ENCODE peak calls at places on chromosomes 7 and 10, in seven cellular contexts. One of them, this sample, is unnamed.
A peak's percentile ranks its signal among the peaks of the same experiment; 100 is the strongest.

GRCh38 chr10:114575417-114576131 is 82.5 kb downstream of the ABLIM1 start:
- DNase-seq in islet precursor cell: no peak
- DNase-seq in NK-92 treated with Interleukin-12 subunit alpha and Interleukin-12 subunit beta, amount 100 ng/mL, for 24 hours: no peak
- DNase-seq in left ventricle myocardium inferior: no peak
- DNase-seq in stimulated activated CD4-positive, alpha-beta T cell treated with anti-CD3 and anti-CD28 coated beads, Interleukin-1b, Interleukin-23, amount 100 ng/mL, for 48 hours: no peak
- DNase-seq in GM23248: peak; percentile 22
- DNase-seq in nephron progenitor cell: no peak
- DNase-seq in this sample: no peak

GRCh38 chr7:123864012-123864411 is 19.0 kb downstream of the HYAL4 start:
- DNase-seq in islet precursor cell: no peak
- DNase-seq in NK-92 treated with Interleukin-12 subunit alpha and Interleukin-12 subunit beta, amount 100 ng/mL, for 24 hours: no peak
- DNase-seq in left ventricle myocardium inferior: no peak
- DNase-seq in stimulated activated CD4-positive, alpha-beta T cell treated with anti-CD3 and anti-CD28 coated beads, Interleukin-1b, Interleukin-23, amount 100 ng/mL, for 48 hours: no peak
- DNase-seq in GM23248: no peak
- DNase-seq in nephron progenitor cell: no peak
- DNase-seq in this sample: no peak

GRCh38 chr7:7265676-7266075 is 83.3 kb downstream of the C1GALT1 start:
- DNase-seq in islet precursor cell: no peak
- DNase-seq in NK-92 treated with Interleukin-12 subunit alpha and Interleukin-12 subunit beta, amount 100 ng/mL, for 24 hours: no peak
- DNase-seq in left ventricle myocardium inferior: no peak
- DNase-seq in stimulated activated CD4-positive, alpha-beta T cell treated with anti-CD3 and anti-CD28 coated beads, Interleukin-1b, Interleukin-23, amount 100 ng/mL, for 48 hours: no peak
- DNase-seq in GM23248: no peak
- DNase-seq in nephron progenitor cell: no peak
- DNase-seq in this sample: no peak

GRCh38 chr10:107611101-107611500 is 446.6 kb upstream of the SORCS1 start:
- DNase-seq in islet precursor cell: no peak
- DNase-seq in NK-92 treated with Interleukin-12 subunit alpha and Interleukin-12 subunit beta, amount 100 ng/mL, for 24 hours: no peak
- DNase-seq in left ventricle myocardium inferior: no peak
- DNase-seq in stimulated activated CD4-positive, alpha-beta T cell treated with anti-CD3 and anti-CD28 coated beads, Interleukin-1b, Interleukin-23, amount 100 ng/mL, for 48 hours: no peak
- DNase-seq in GM23248: peak; percentile 10
- DNase-seq in nephron progenitor cell: no peak
- DNase-seq in this sample: no peak

GRCh38 chr10:105062881-105063280 is 421.8 kb downstream of the SORCS3 start:
- DNase-seq in islet precursor cell: no peak
- DNase-seq in NK-92 treated with Interleukin-12 subunit alpha and Interleukin-12 subunit beta, amount 100 ng/mL, for 24 hours: no peak
- DNase-seq in left ventricle myocardium inferior: no peak
- DNase-seq in stimulated activated CD4-positive, alpha-beta T cell treated with anti-CD3 and anti-CD28 coated beads, Interleukin-1b, Interleukin-23, amount 100 ng/mL, for 48 hours: no peak
- DNase-seq in GM23248: no peak
- DNase-seq in nephron progenitor cell: no peak
- DNase-seq in this sample: no peak

GRCh38 chr10:43978936-43979335 is 330.3 kb upstream of the ZNF32 start:
- DNase-seq in islet precursor cell: peak; percentile 10
- DNase-seq in NK-92 treated with Interleukin-12 subunit alpha and Interleukin-12 subunit beta, amount 100 ng/mL, for 24 hours: no peak
- DNase-seq in left ventricle myocardium inferior: no peak
- DNase-seq in stimulated activated CD4-positive, alpha-beta T cell treated with anti-CD3 and anti-CD28 coated beads, Interleukin-1b, Interleukin-23, amount 100 ng/mL, for 48 hours: no peak
- DNase-seq in GM23248: no peak
- DNase-seq in nephron progenitor cell: no peak
- DNase-seq in this sample: no peak

GRCh38 chr10:29966269-29966668 is 93.1 kb downstream of the JCAD start:
- DNase-seq in islet precursor cell: peak; percentile 49
- DNase-seq in NK-92 treated with Interleukin-12 subunit alpha and Interleukin-12 subunit beta, amount 100 ng/mL, for 24 hours: no peak
- DNase-seq in left ventricle myocardium inferior: no peak
- DNase-seq in stimulated activated CD4-positive, alpha-beta T cell treated with anti-CD3 and anti-CD28 coated beads, Interleukin-1b, Interleukin-23, amount 100 ng/mL, for 48 hours: no peak
- DNase-seq in GM23248: no peak
- DNase-seq in nephron progenitor cell: no peak
- DNase-seq in this sample: no peak

GRCh38 chr10:46310851-46311250 is 24.1 kb downstream of the ANTXRL start:
- DNase-seq in islet precursor cell: no peak
- DNase-seq in NK-92 treated with Interleukin-12 subunit alpha and Interleukin-12 subunit beta, amount 100 ng/mL, for 24 hours: no peak
- DNase-seq in left ventricle myocardium inferior: no peak
- DNase-seq in stimulated activated CD4-positive, alpha-beta T cell treated with anti-CD3 and anti-CD28 coated beads, Interleukin-1b, Interleukin-23, amount 100 ng/mL, for 48 hours: no peak
- DNase-seq in GM23248: no peak
- DNase-seq in nephron progenitor cell: no peak
- DNase-seq in this sample: no peak

GRCh38 chr7:46969303-46970130 is 612.4 kb downstream of the TNS3 start:
- DNase-seq in islet precursor cell: no peak
- DNase-seq in NK-92 treated with Interleukin-12 subunit alpha and Interleukin-12 subunit beta, amount 100 ng/mL, for 24 hours: no peak
- DNase-seq in left ventricle myocardium inferior: no peak
- DNase-seq in stimulated activated CD4-positive, alpha-beta T cell treated with anti-CD3 and anti-CD28 coated beads, Interleukin-1b, Interleukin-23, amount 100 ng/mL, for 48 hours: no peak
- DNase-seq in GM23248: peak; percentile 82
- DNase-seq in nephron progenitor cell: no peak
- DNase-seq in this sample: no peak

GRCh38 chr7:38147005-38147404 is 31.0 kb upstream of the STARD3NL start:
- DNase-seq in islet precursor cell: no peak
- DNase-seq in NK-92 treated with Interleukin-12 subunit alpha and Interleukin-12 subunit beta, amount 100 ng/mL, for 24 hours: no peak
- DNase-seq in left ventricle myocardium inferior: no peak
- DNase-seq in stimulated activated CD4-positive, alpha-beta T cell treated with anti-CD3 and anti-CD28 coated beads, Interleukin-1b, Interleukin-23, amount 100 ng/mL, for 48 hours: no peak
- DNase-seq in GM23248: peak; percentile 2
- DNase-seq in nephron progenitor cell: no peak
- DNase-seq in this sample: no peak

GRCh38 chr7:42493436-42494198 is 256.6 kb upstream of the GLI3 start:
- DNase-seq in islet precursor cell: peak; percentile 94
- DNase-seq in NK-92 treated with Interleukin-12 subunit alpha and Interleukin-12 subunit beta, amount 100 ng/mL, for 24 hours: no peak
- DNase-seq in left ventricle myocardium inferior: peak; percentile 76
- DNase-seq in stimulated activated CD4-positive, alpha-beta T cell treated with anti-CD3 and anti-CD28 coated beads, Interleukin-1b, Interleukin-23, amount 100 ng/mL, for 48 hours: no peak
- DNase-seq in GM23248: peak; percentile 96
- DNase-seq in nephron progenitor cell: peak; percentile 76
- DNase-seq in this sample: peak; percentile 49

GRCh38 chr10:48587101-48587500 is 17.8 kb downstream of the ARHGAP22 start:
- DNase-seq in islet precursor cell: no peak
- DNase-seq in NK-92 treated with Interleukin-12 subunit alpha and Interleukin-12 subunit beta, amount 100 ng/mL, for 24 hours: no peak
- DNase-seq in left ventricle myocardium inferior: no peak
- DNase-seq in stimulated activated CD4-positive, alpha-beta T cell treated with anti-CD3 and anti-CD28 coated beads, Interleukin-1b, Interleukin-23, amount 100 ng/mL, for 48 hours: no peak
- DNase-seq in GM23248: no peak
- DNase-seq in nephron progenitor cell: no peak
- DNase-seq in this sample: no peak

GRCh38 chr10:123087348-123087747 is 48.4 kb upstream of the HMX3 start:
- DNase-seq in islet precursor cell: no peak
- DNase-seq in NK-92 treated with Interleukin-12 subunit alpha and Interleukin-12 subunit beta, amount 100 ng/mL, for 24 hours: no peak
- DNase-seq in left ventricle myocardium inferior: no peak
- DNase-seq in stimulated activated CD4-positive, alpha-beta T cell treated with anti-CD3 and anti-CD28 coated beads, Interleukin-1b, Interleukin-23, amount 100 ng/mL, for 48 hours: no peak
- DNase-seq in GM23248: no peak
- DNase-seq in nephron progenitor cell: no peak
- DNase-seq in this sample: no peak

GRCh38 chr7:103778929-103779328 is 210.5 kb downstream of the RELN start:
- DNase-seq in islet precursor cell: no peak
- DNase-seq in NK-92 treated with Interleukin-12 subunit alpha and Interleukin-12 subunit beta, amount 100 ng/mL, for 24 hours: no peak
- DNase-seq in left ventricle myocardium inferior: no peak
- DNase-seq in stimulated activated CD4-positive, alpha-beta T cell treated with anti-CD3 and anti-CD28 coated beads, Interleukin-1b, Interleukin-23, amount 100 ng/mL, for 48 hours: no peak
- DNase-seq in GM23248: no peak
- DNase-seq in nephron progenitor cell: no peak
- DNase-seq in this sample: no peak

GRCh38 chr10:5534051-5534821 is 9.5 kb downstream of the CALML3 start:
- DNase-seq in islet precursor cell: peak; percentile 65
- DNase-seq in NK-92 treated with Interleukin-12 subunit alpha and Interleukin-12 subunit beta, amount 100 ng/mL, for 24 hours: no peak
- DNase-seq in left ventricle myocardium inferior: no peak
- DNase-seq in stimulated activated CD4-positive, alpha-beta T cell treated with anti-CD3 and anti-CD28 coated beads, Interleukin-1b, Interleukin-23, amount 100 ng/mL, for 48 hours: no peak
- DNase-seq in GM23248: no peak
- DNase-seq in nephron progenitor cell: no peak
- DNase-seq in this sample: no peak

GRCh38 chr7:16098585-16099179 is 322.7 kb downstream of the CRPPA start:
- DNase-seq in islet precursor cell: no peak
- DNase-seq in NK-92 treated with Interleukin-12 subunit alpha and Interleukin-12 subunit beta, amount 100 ng/mL, for 24 hours: no peak
- DNase-seq in left ventricle myocardium inferior: no peak
- DNase-seq in stimulated activated CD4-positive, alpha-beta T cell treated with anti-CD3 and anti-CD28 coated beads, Interleukin-1b, Interleukin-23, amount 100 ng/mL, for 48 hours: no peak
- DNase-seq in GM23248: peak; percentile 33
- DNase-seq in nephron progenitor cell: peak; percentile 2
- DNase-seq in this sample: no peak

GRCh38 chr7:37924399-37924798 is 4.0 kb downstream of the EPDR1 start:
- DNase-seq in islet precursor cell: no peak
- DNase-seq in NK-92 treated with Interleukin-12 subunit alpha and Interleukin-12 subunit beta, amount 100 ng/mL, for 24 hours: no peak
- DNase-seq in left ventricle myocardium inferior: no peak
- DNase-seq in stimulated activated CD4-positive, alpha-beta T cell treated with anti-CD3 and anti-CD28 coated beads, Interleukin-1b, Interleukin-23, amount 100 ng/mL, for 48 hours: no peak
- DNase-seq in GM23248: no peak
- DNase-seq in nephron progenitor cell: no peak
- DNase-seq in this sample: no peak

GRCh38 chr10:104323721-104324686 is 14.3 kb downstream of the ITPRIP start:
- DNase-seq in islet precursor cell: no peak
- DNase-seq in NK-92 treated with Interleukin-12 subunit alpha and Interleukin-12 subunit beta, amount 100 ng/mL, for 24 hours: no peak
- DNase-seq in left ventricle myocardium inferior: no peak
- DNase-seq in stimulated activated CD4-positive, alpha-beta T cell treated with anti-CD3 and anti-CD28 coated beads, Interleukin-1b, Interleukin-23, amount 100 ng/mL, for 48 hours: no peak
- DNase-seq in GM23248: no peak
- DNase-seq in nephron progenitor cell: no peak
- DNase-seq in this sample: no peak

GRCh38 chr10:86344714-86345161 is 21.9 kb downstream of the GRID1 start:
- DNase-seq in islet precursor cell: no peak
- DNase-seq in NK-92 treated with Interleukin-12 subunit alpha and Interleukin-12 subunit beta, amount 100 ng/mL, for 24 hours: no peak
- DNase-seq in left ventricle myocardium inferior: no peak
- DNase-seq in stimulated activated CD4-positive, alpha-beta T cell treated with anti-CD3 and anti-CD28 coated beads, Interleukin-1b, Interleukin-23, amount 100 ng/mL, for 48 hours: no peak
- DNase-seq in GM23248: peak; percentile 16
- DNase-seq in nephron progenitor cell: no peak
- DNase-seq in this sample: no peak

GRCh38 chr10:15295540-15296325 is 75.4 kb downstream of the FAM171A1 start:
- DNase-seq in islet precursor cell: no peak
- DNase-seq in NK-92 treated with Interleukin-12 subunit alpha and Interleukin-12 subunit beta, amount 100 ng/mL, for 24 hours: no peak
- DNase-seq in left ventricle myocardium inferior: no peak
- DNase-seq in stimulated activated CD4-positive, alpha-beta T cell treated with anti-CD3 and anti-CD28 coated beads, Interleukin-1b, Interleukin-23, amount 100 ng/mL, for 48 hours: no peak
- DNase-seq in GM23248: no peak
- DNase-seq in nephron progenitor cell: no peak
- DNase-seq in this sample: no peak

GRCh38 chr7:112781558-112781957 is 8.6 kb downstream of the TMEM168 start:
- DNase-seq in islet precursor cell: no peak
- DNase-seq in NK-92 treated with Interleukin-12 subunit alpha and Interleukin-12 subunit beta, amount 100 ng/mL, for 24 hours: no peak
- DNase-seq in left ventricle myocardium inferior: no peak
- DNase-seq in stimulated activated CD4-positive, alpha-beta T cell treated with anti-CD3 and anti-CD28 coated beads, Interleukin-1b, Interleukin-23, amount 100 ng/mL, for 48 hours: no peak
- DNase-seq in GM23248: no peak
- DNase-seq in nephron progenitor cell: no peak
- DNase-seq in this sample: no peak

GRCh38 chr10:132389631-132390454 is 7.2 kb upstream of the PWWP2B start:
- DNase-seq in islet precursor cell: peak; percentile 58
- DNase-seq in NK-92 treated with Interleukin-12 subunit alpha and Interleukin-12 subunit beta, amount 100 ng/mL, for 24 hours: no peak
- DNase-seq in left ventricle myocardium inferior: peak; percentile 11
- DNase-seq in stimulated activated CD4-positive, alpha-beta T cell treated with anti-CD3 and anti-CD28 coated beads, Interleukin-1b, Interleukin-23, amount 100 ng/mL, for 48 hours: no peak
- DNase-seq in GM23248: peak; percentile 53
- DNase-seq in nephron progenitor cell: no peak
- DNase-seq in this sample: no peak

GRCh38 chr10:32942081-32942480 is 15.9 kb downstream of the ITGB1 start:
- DNase-seq in islet precursor cell: no peak
- DNase-seq in NK-92 treated with Interleukin-12 subunit alpha and Interleukin-12 subunit beta, amount 100 ng/mL, for 24 hours: no peak
- DNase-seq in left ventricle myocardium inferior: no peak
- DNase-seq in stimulated activated CD4-positive, alpha-beta T cell treated with anti-CD3 and anti-CD28 coated beads, Interleukin-1b, Interleukin-23, amount 100 ng/mL, for 48 hours: no peak
- DNase-seq in GM23248: no peak
- DNase-seq in nephron progenitor cell: no peak
- DNase-seq in this sample: no peak

GRCh38 chr10:60711496-60711895 is 66.8 kb upstream of the CDK1 start:
- DNase-seq in islet precursor cell: no peak
- DNase-seq in NK-92 treated with Interleukin-12 subunit alpha and Interleukin-12 subunit beta, amount 100 ng/mL, for 24 hours: no peak
- DNase-seq in left ventricle myocardium inferior: no peak
- DNase-seq in stimulated activated CD4-positive, alpha-beta T cell treated with anti-CD3 and anti-CD28 coated beads, Interleukin-1b, Interleukin-23, amount 100 ng/mL, for 48 hours: no peak
- DNase-seq in GM23248: no peak
- DNase-seq in nephron progenitor cell: no peak
- DNase-seq in this sample: no peak

GRCh38 chr10:6840093-6840763 is 260.2 kb upstream of the PRKCQ start:
- DNase-seq in islet precursor cell: no peak
- DNase-seq in NK-92 treated with Interleukin-12 subunit alpha and Interleukin-12 subunit beta, amount 100 ng/mL, for 24 hours: no peak
- DNase-seq in left ventricle myocardium inferior: no peak
- DNase-seq in stimulated activated CD4-positive, alpha-beta T cell treated with anti-CD3 and anti-CD28 coated beads, Interleukin-1b, Interleukin-23, amount 100 ng/mL, for 48 hours: no peak
- DNase-seq in GM23248: peak; percentile 46
- DNase-seq in nephron progenitor cell: no peak
- DNase-seq in this sample: no peak

GRCh38 chr7:157436763-157437480 is 100.1 kb downstream of the DNAJB6 start:
- DNase-seq in islet precursor cell: no peak
- DNase-seq in NK-92 treated with Interleukin-12 subunit alpha and Interleukin-12 subunit beta, amount 100 ng/mL, for 24 hours: no peak
- DNase-seq in left ventricle myocardium inferior: no peak
- DNase-seq in stimulated activated CD4-positive, alpha-beta T cell treated with anti-CD3 and anti-CD28 coated beads, Interleukin-1b, Interleukin-23, amount 100 ng/mL, for 48 hours: no peak
- DNase-seq in GM23248: no peak
- DNase-seq in nephron progenitor cell: no peak
- DNase-seq in this sample: no peak

GRCh38 chr10:69801094-69801433 is 642 bp upstream of the COL13A1 start:
- DNase-seq in islet precursor cell: peak; percentile 93
- DNase-seq in NK-92 treated with Interleukin-12 subunit alpha and Interleukin-12 subunit beta, amount 100 ng/mL, for 24 hours: no peak
- DNase-seq in left ventricle myocardium inferior: peak; percentile 49
- DNase-seq in stimulated activated CD4-positive, alpha-beta T cell treated with anti-CD3 and anti-CD28 coated beads, Interleukin-1b, Interleukin-23, amount 100 ng/mL, for 48 hours: peak; percentile 32
- DNase-seq in GM23248: peak; percentile 70
- DNase-seq in nephron progenitor cell: peak; percentile 78
- DNase-seq in this sample: no peak

GRCh38 chr7:157527235-157527634 is 190.4 kb downstream of the DNAJB6 start:
- DNase-seq in islet precursor cell: no peak
- DNase-seq in NK-92 treated with Interleukin-12 subunit alpha and Interleukin-12 subunit beta, amount 100 ng/mL, for 24 hours: no peak
- DNase-seq in left ventricle myocardium inferior: no peak
- DNase-seq in stimulated activated CD4-positive, alpha-beta T cell treated with anti-CD3 and anti-CD28 coated beads, Interleukin-1b, Interleukin-23, amount 100 ng/mL, for 48 hours: no peak
- DNase-seq in GM23248: no peak
- DNase-seq in nephron progenitor cell: no peak
- DNase-seq in this sample: no peak

GRCh38 chr10:103416436-103417147 is 20.2 kb downstream of the PDCD11 start:
- DNase-seq in islet precursor cell: peak; percentile 61
- DNase-seq in NK-92 treated with Interleukin-12 subunit alpha and Interleukin-12 subunit beta, amount 100 ng/mL, for 24 hours: no peak
- DNase-seq in left ventricle myocardium inferior: peak; percentile 22
- DNase-seq in stimulated activated CD4-positive, alpha-beta T cell treated with anti-CD3 and anti-CD28 coated beads, Interleukin-1b, Interleukin-23, amount 100 ng/mL, for 48 hours: peak; percentile 13
- DNase-seq in GM23248: peak; percentile 77
- DNase-seq in nephron progenitor cell: peak; percentile 51
- DNase-seq in this sample: peak; percentile 14

GRCh38 chr7:139192014-139192706 is 38.9 kb upstream of the UBN2 start:
- DNase-seq in islet precursor cell: no peak
- DNase-seq in NK-92 treated with Interleukin-12 subunit alpha and Interleukin-12 subunit beta, amount 100 ng/mL, for 24 hours: no peak
- DNase-seq in left ventricle myocardium inferior: no peak
- DNase-seq in stimulated activated CD4-positive, alpha-beta T cell treated with anti-CD3 and anti-CD28 coated beads, Interleukin-1b, Interleukin-23, amount 100 ng/mL, for 48 hours: no peak
- DNase-seq in GM23248: peak; percentile 19
- DNase-seq in nephron progenitor cell: no peak
- DNase-seq in this sample: no peak

GRCh38 chr10:86064219-86064618 is 302.4 kb downstream of the GRID1 start:
- DNase-seq in islet precursor cell: peak; percentile 16
- DNase-seq in NK-92 treated with Interleukin-12 subunit alpha and Interleukin-12 subunit beta, amount 100 ng/mL, for 24 hours: no peak
- DNase-seq in left ventricle myocardium inferior: no peak
- DNase-seq in stimulated activated CD4-positive, alpha-beta T cell treated with anti-CD3 and anti-CD28 coated beads, Interleukin-1b, Interleukin-23, amount 100 ng/mL, for 48 hours: no peak
- DNase-seq in GM23248: no peak
- DNase-seq in nephron progenitor cell: no peak
- DNase-seq in this sample: no peak

GRCh38 chr10:70540089-70540788 is 61.7 kb downstream of the PALD1 start:
- DNase-seq in islet precursor cell: peak; percentile 69
- DNase-seq in NK-92 treated with Interleukin-12 subunit alpha and Interleukin-12 subunit beta, amount 100 ng/mL, for 24 hours: no peak
- DNase-seq in left ventricle myocardium inferior: no peak
- DNase-seq in stimulated activated CD4-positive, alpha-beta T cell treated with anti-CD3 and anti-CD28 coated beads, Interleukin-1b, Interleukin-23, amount 100 ng/mL, for 48 hours: no peak
- DNase-seq in GM23248: peak; percentile 43
- DNase-seq in nephron progenitor cell: peak; percentile 52
- DNase-seq in this sample: no peak

GRCh38 chr10:104127411-104127810 is 5.4 kb downstream of the SFR1 start:
- DNase-seq in islet precursor cell: peak; percentile 53
- DNase-seq in NK-92 treated with Interleukin-12 subunit alpha and Interleukin-12 subunit beta, amount 100 ng/mL, for 24 hours: no peak
- DNase-seq in left ventricle myocardium inferior: no peak
- DNase-seq in stimulated activated CD4-positive, alpha-beta T cell treated with anti-CD3 and anti-CD28 coated beads, Interleukin-1b, Interleukin-23, amount 100 ng/mL, for 48 hours: no peak
- DNase-seq in GM23248: no peak
- DNase-seq in nephron progenitor cell: peak; percentile 6
- DNase-seq in this sample: no peak

This sample was measured in BJ.